ENCODE peak calls at places on chromosomes 1 and 21, in ten cellular contexts. O, S, F, J, Y, T, H, W, I and D are unnamed samples.

GRCh38 chr1:164805399-164805798 is 246.4 kb downstream of the PBX1 start:
- DNase-seq in Y (no peak), T (no peak), H (no peak), O (peak; percentile 72), W (no peak), F (no peak), I (no peak), J (no peak), S (no peak), D (no peak)

GRCh38 chr1:156740307-156740678 is 595 bp downstream of the MRPL24 start:
- DNase-seq in Y (no peak), T (no peak), O (no peak), W (no peak), H (no peak), S (no peak), I (no peak), J (no peak), F (no peak), D (no peak)

GRCh38 chr1:240597153-240597745 is 14.7 kb downstream of the GREM2 start:
- DNase-seq in I (no peak), H (no peak), F (no peak), O (no peak), W (no peak), Y (no peak), S (no peak), J (no peak), T (no peak), D (no peak)

GRCh38 chr1:51776408-51776807 is 102.1 kb downstream of the NRDC start:
- DNase-seq in J (no peak), S (no peak), O (no peak), W (no peak), H (no peak), T (no peak), Y (no peak), F (no peak), I (no peak), D (no peak)

GRCh38 chr1:59698386-59698785 is 116.4 kb upstream of the HOOK1 start:
- DNase-seq in J (no peak), Y (no peak), S (no peak), W (no peak), O (no peak), H (no peak), T (no peak), I (no peak), F (no peak), D (no peak)

GRCh38 chr21:27734146-27734545 is 767.3 kb upstream of the ADAMTS5 start:
- DNase-seq in H (no peak), S (no peak), T (no peak), Y (no peak), O (peak; percentile 96), F (no peak), W (no peak), I (no peak), J (no peak), D (peak; percentile 32)

GRCh38 chr1:21468597-21468996 is 28.7 kb downstream of the NBPF3 start:
- DNase-seq in W (no peak), H (no peak), J (peak; percentile 28), Y (no peak), F (no peak), T (no peak), O (peak; percentile 72), S (no peak), I (no peak), D (no peak)

GRCh38 chr1:36988741-36989193 is 45.5 kb downstream of the GRIK3 start:
- DNase-seq in F (no peak), W (no peak), O (no peak), I (no peak), J (no peak), H (peak; percentile 66), Y (no peak), T (peak; percentile 19), S (no peak), D (no peak)

GRCh38 chr1:25009675-25010262 is 79.7 kb upstream of the RUNX3 start:
- DNase-seq in F (no peak), T (no peak), S (no peak), J (no peak), W (no peak), H (no peak), Y (no peak), O (no peak), I (no peak), D (no peak)

GRCh38 chr1:19405195-19405760 is 80.1 kb downstream of the CAPZB start:
- DNase-seq in I (no peak), H (no peak), J (no peak), F (no peak), W (no peak), Y (no peak), O (peak; percentile 39), S (no peak), T (peak; percentile 41), D (no peak)

GRCh38 chr1:97094257-97094972 is 372.8 kb downstream of the PTBP2 start:
- DNase-seq in T (no peak), I (no peak), F (no peak), O (peak; percentile 89), Y (peak; percentile 67), W (no peak), H (no peak), S (peak; percentile 49), J (no peak), D (no peak)

GRCh38 chr1:26278835-26279597 is 870 bp upstream of the SH3BGRL3 start:
- DNase-seq in T (no peak), H (no peak), W (peak; percentile 46), I (no peak), F (peak; percentile 20), Y (peak; percentile 35), J (no peak), O (no peak), S (no peak), D (peak; percentile 18)

GRCh38 chr1:97164276-97164639 is 442.7 kb downstream of the PTBP2 start:
- DNase-seq in O (no peak), I (no peak), S (no peak), T (no peak), Y (no peak), H (no peak), J (no peak), W (no peak), F (no peak), D (no peak)

GRCh38 chr1:23594927-23595353 is 35.6 kb upstream of the ID3 start:
- DNase-seq in Y (no peak), I (no peak), O (no peak), J (no peak), H (no peak), F (no peak), T (no peak), W (no peak), S (no peak), D (no peak)

GRCh38 chr1:177897601-177898376 is 72.1 kb downstream of the SEC16B start:
- DNase-seq in I (no peak), S (no peak), F (no peak), Y (no peak), O (no peak), H (no peak), J (no peak), T (no peak), W (no peak), D (no peak)

GRCh38 chr1:9875636-9876000 is 34.5 kb downstream of the CTNNBIP1 start:
- DNase-seq in T (no peak), O (no peak), S (no peak), F (no peak), I (no peak), W (no peak), J (no peak), Y (no peak), H (peak; percentile 25), D (no peak)

GRCh38 chr1:84892657-84893618 is at the start of gene LPAR3:
- DNase-seq in Y (no peak), T (peak; percentile 21), I (peak; percentile 28), O (peak; percentile 24), J (peak; percentile 47), S (peak; percentile 53), W (peak; percentile 85), F (peak; percentile 25), H (no peak), D (no peak)

GRCh38 chr1:94970783-94971182 is 43.9 kb upstream of the CNN3 start:
- DNase-seq in H (no peak), T (no peak), I (no peak), W (no peak), O (peak; percentile 47), J (no peak), F (no peak), Y (no peak), S (peak; percentile 27), D (no peak)

GRCh38 chr1:96559707-96560588 is 161.6 kb upstream of the PTBP2 start:
- DNase-seq in Y (peak; percentile 87), H (no peak), I (no peak), T (no peak), F (no peak), O (peak; percentile 98), J (no peak), W (no peak), S (peak; percentile 4), D (no peak)

GRCh38 chr1:72285074-72285425 is 2.7 kb upstream of the NEGR1 start:
- DNase-seq in W (no peak), I (no peak), T (no peak), O (peak; percentile 87), H (peak; percentile 53), Y (peak; percentile 84), J (no peak), F (no peak), S (no peak), D (no peak)

GRCh38 chr1:204316164-204316563 is 43.6 kb downstream of the PLEKHA6 start:
- DNase-seq in H (no peak), J (no peak), I (no peak), O (no peak), T (no peak), S (no peak), F (no peak), W (no peak), Y (no peak), D (no peak)

GRCh38 chr1:156421939-156422601 is 53.1 kb downstream of the RHBG start:
- DNase-seq in I (no peak), S (no peak), H (no peak), W (no peak), Y (no peak), J (no peak), O (no peak), T (no peak), F (no peak), D (no peak)

GRCh38 chr1:87226341-87226760 is 102.3 kb upstream of the LMO4 start:
- DNase-seq in F (no peak), S (peak; percentile 74), O (peak; percentile 100), J (no peak), Y (peak; percentile 69), T (no peak), W (peak; percentile 49), I (no peak), H (peak; percentile 12), D (peak; percentile 97)

GRCh38 chr1:209703834-209704504 is 677 bp upstream of the HSD11B1 start:
- DNase-seq in S (no peak), T (no peak), Y (no peak), I (no peak), J (no peak), F (no peak), H (no peak), O (no peak), W (no peak), D (no peak)

GRCh38 chr1:21956720-21957552 is 19.8 kb upstream of the HSPG2 start:
- DNase-seq in Y (no peak), T (no peak), J (peak; percentile 58), W (peak; percentile 93), O (no peak), S (peak; percentile 57), F (peak; percentile 63), I (no peak), H (no peak), D (no peak)

GRCh38 chr1:111214086-111214801 is 13.3 kb upstream of the CHI3L2 start:
- DNase-seq in J (no peak), H (no peak), T (no peak), S (no peak), Y (no peak), F (no peak), W (no peak), I (no peak), O (no peak), D (no peak)

GRCh38 chr1:98749152-98749756 is 87.7 kb downstream of the SNX7 start:
- DNase-seq in I (no peak), J (no peak), Y (no peak), O (peak; percentile 40), W (no peak), S (no peak), F (no peak), T (peak; percentile 30), H (peak; percentile 16), D (no peak)

GRCh38 chr1:51488372-51489050 is 30.6 kb downstream of the EPS15 start:
- DNase-seq in Y (no peak), W (no peak), H (no peak), O (peak; percentile 42), S (no peak), I (no peak), F (no peak), T (no peak), J (no peak), D (no peak)